ENCODE peak calls at places on chromosomes 12 and 14, in four cellular contexts. Z, V, M and A are unnamed samples.

GRCh38 chr12:48165089-48166031 is 8.0 kb upstream of the ASB8 start:
- DNase-seq in M (no peak), Z (peak), V (peak), A (no peak)

GRCh38 chr12:109878749-109879148 is 1.6 kb downstream of the GLTP start:
- DNase-seq in V (no peak), M (no peak), Z (no peak), A (no peak)

GRCh38 chr12:71441836-71442566 is 2.4 kb downstream of the LGR5 start:
- DNase-seq in Z (no peak), V (no peak), M (no peak), A (no peak)

GRCh38 chr14:58805605-58806358 is 168.0 kb downstream of the DACT1 start:
- DNase-seq in M (no peak), V (no peak), Z (peak), A (no peak)

GRCh38 chr12:6241495-6241894 is 41.3 kb downstream of the CD9 start:
- DNase-seq in M (no peak), V (no peak), Z (no peak), A (no peak)

GRCh38 chr14:30291216-30291615 is 267.7 kb upstream of the G2E3 start:
- DNase-seq in M (no peak), V (no peak), Z (peak), A (no peak)

GRCh38 chr12:123149088-123149827 is 1.6 kb downstream of the PITPNM2 start:
- DNase-seq in Z (no peak), M (no peak), V (no peak), A (no peak)

GRCh38 chr14:45253754-45254300 is 825 bp upstream of the MIS18BP1 start:
- DNase-seq in V (no peak), Z (no peak), M (no peak), A (no peak)

GRCh38 chr14:59041308-59041707 is 147.2 kb upstream of the DAAM1 start:
- DNase-seq in M (no peak), V (no peak), Z (no peak), A (no peak)

GRCh38 chr14:36553650-36554260 is 28.7 kb downstream of the NKX2-8 start:
- DNase-seq in Z (peak), V (peak), M (no peak), A (no peak)

GRCh38 chr14:25009891-25010290 is 40.1 kb downstream of the STXBP6 start:
- DNase-seq in Z (no peak), V (no peak), M (peak), A (no peak)

GRCh38 chr14:93522221-93522620 is 91.5 kb downstream of the UNC79 start:
- DNase-seq in V (no peak), M (no peak), Z (no peak), A (no peak)

GRCh38 chr12:121089031-121089812 is 43.5 kb upstream of the P2RX7 start:
- DNase-seq in M (no peak), V (peak), Z (no peak), A (no peak)

GRCh38 chr14:89805501-89805900 is 149.0 kb downstream of the EFCAB11 start:
- DNase-seq in V (no peak), Z (no peak), M (no peak), A (no peak)

GRCh38 chr12:31845613-31846321 is 113.4 kb upstream of the RESF1 start:
- DNase-seq in V (no peak), Z (no peak), M (no peak), A (no peak)

GRCh38 chr12:27969011-27969900 is 3.3 kb downstream of the PTHLH start:
- DNase-seq in V (peak), Z (no peak), M (no peak), A (peak)

GRCh38 chr12:52084491-52085231 is 5.2 kb downstream of the SMIM41 start:
- DNase-seq in V (no peak), M (no peak), Z (no peak), A (no peak)

GRCh38 chr12:114774181-114774580 is 90.2 kb upstream of the TBX3 start:
- DNase-seq in V (no peak), M (no peak), Z (peak), A (no peak)

GRCh38 chr12:96120359-96121100 is 73.6 kb upstream of the ELK3 start:
- DNase-seq in V (no peak), M (no peak), Z (no peak), A (no peak)

GRCh38 chr12:25585021-25585523 is 32.0 kb upstream of the LMNTD1 start:
- DNase-seq in M (no peak), Z (peak), V (no peak), A (no peak)

GRCh38 chr12:44750468-44750867 is 125.6 kb downstream of the NELL2 start:
- DNase-seq in Z (no peak), V (no peak), M (no peak), A (no peak)

GRCh38 chr12:64780531-64781373 is 21.5 kb upstream of the GNS start:
- DNase-seq in Z (no peak), V (peak), M (no peak), A (peak)
- TF ChIP-seq CTCF in Z (no peak), V (no peak), M (no peak), A (no peak)

GRCh38 chr14:71232506-71232905 is 325.2 kb downstream of the PCNX1 start:
- DNase-seq in M (no peak), Z (no peak), V (no peak), A (no peak)

GRCh38 chr14:71238835-71239234 is 331.6 kb downstream of the PCNX1 start:
- DNase-seq in Z (no peak), V (no peak), M (no peak), A (no peak)

GRCh38 chr14:71236430-71236829 is 329.2 kb downstream of the PCNX1 start:
- DNase-seq in M (no peak), V (no peak), Z (no peak), A (no peak)

GRCh38 chr14:71237556-71237955 is 330.3 kb downstream of the PCNX1 start:
- DNase-seq in Z (no peak), V (no peak), M (no peak), A (no peak)

GRCh38 chr14:71235865-71236264 is 328.6 kb downstream of the PCNX1 start:
- DNase-seq in M (no peak), Z (peak), V (no peak), A (no peak)
- TF ChIP-seq CTCF in M (no peak), Z (no peak), V (no peak), A (no peak)

GRCh38 chr12:29644536-29645162 is 139.1 kb downstream of the TMTC1 start:
- DNase-seq in V (no peak), M (no peak), Z (no peak), A (no peak)

GRCh38 chr12:29638528-29638927 is 141.0 kb upstream of the OVCH1 start:
- DNase-seq in M (no peak), V (no peak), Z (no peak), A (no peak)

GRCh38 chr12:29639893-29640495 is 142.5 kb upstream of the OVCH1 start:
- DNase-seq in Z (no peak), V (no peak), M (no peak), A (no peak)

GRCh38 chr12:29640589-29641345 is 143.0 kb downstream of the TMTC1 start:
- DNase-seq in Z (no peak), V (peak), M (no peak), A (no peak)
- TF ChIP-seq CTCF in Z (no peak), V (no peak), M (no peak), A (no peak)

GRCh38 chr12:14769462-14769836 is 33.8 kb downstream of the WBP11 start:
- DNase-seq in M (no peak), V (peak), Z (no peak), A (peak)
- TF ChIP-seq CTCF in M (no peak), V (peak), Z (no peak), A (no peak)

GRCh38 chr14:95348395-95349080 is 28.8 kb upstream of the CLMN start:
- DNase-seq in M (no peak), V (peak), Z (no peak), A (no peak)
- TF ChIP-seq CTCF in M (no peak), V (peak), Z (no peak), A (no peak)

GRCh38 chr14:34365309-34365915 is 96.6 kb downstream of the SPTSSA start:
- DNase-seq in Z (no peak), V (no peak), M (no peak), A (no peak)
- TF ChIP-seq CTCF in Z (peak), V (peak), M (peak), A (peak)

GRCh38 chr12:66129934-66130266 is 650 bp downstream of the LLPH start:
- DNase-seq in V (no peak), M (no peak), Z (no peak), A (no peak)

GRCh38 chr12:66132408-66132807 is 1.9 kb upstream of the LLPH start:
- DNase-seq in V (no peak), M (no peak), Z (peak), A (no peak)

GRCh38 chr12:66127695-66128094 is 2.9 kb downstream of the LLPH start:
- DNase-seq in M (no peak), V (no peak), Z (no peak), A (no peak)

GRCh38 chr12:66131067-66131688 is 628 bp upstream of the LLPH start:
- DNase-seq in M (no peak), Z (no peak), V (no peak), A (no peak)

GRCh38 chr12:66130267-66131066 is at the start of gene LLPH:
- DNase-seq in Z (peak), M (peak), V (peak), A (peak)
- TF ChIP-seq CTCF in Z (no peak), M (no peak), V (no peak), A (no peak)

GRCh38 chr12:23533295-23533694 is 416.2 kb downstream of the SOX5 start:
- DNase-seq in V (no peak), M (no peak), Z (no peak), A (no peak)

GRCh38 chr12:23523339-23523738 is 426.1 kb downstream of the SOX5 start:
- DNase-seq in Z (no peak), M (no peak), V (no peak), A (no peak)

GRCh38 chr12:23525450-23526072 is 423.9 kb downstream of the SOX5 start:
- DNase-seq in Z (peak), M (no peak), V (no peak), A (no peak)

GRCh38 chr12:23533699-23534098 is 415.8 kb downstream of the SOX5 start:
- DNase-seq in M (no peak), Z (no peak), V (no peak), A (no peak)

DNA sequence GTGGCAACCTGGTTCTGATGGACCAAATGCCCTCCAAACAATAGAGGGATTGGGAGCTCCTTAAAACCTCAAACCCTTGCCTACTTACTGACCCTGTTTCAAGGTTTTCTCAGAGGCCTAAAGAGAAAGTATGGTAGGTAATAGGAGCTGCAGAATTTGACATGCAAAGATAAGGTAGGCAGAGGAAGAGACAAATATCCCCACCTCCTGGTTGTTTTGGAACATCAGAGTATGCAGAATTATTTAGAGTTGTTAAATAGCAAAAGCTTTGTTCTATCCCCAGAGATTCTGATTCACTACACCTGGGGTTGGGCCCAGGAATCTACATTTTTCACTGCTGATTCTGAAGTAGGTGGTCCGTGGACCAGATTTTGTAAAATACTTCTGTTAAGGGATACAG is 421.2 kb downstream of the SOX5 start:
- DNase-seq in Z (no peak), V (no peak), M (no peak), A (no peak)
- TF ChIP-seq CTCF in Z (no peak), V (no peak), M (no peak), A (no peak)

GRCh38 chr12:102876883-102877282 is 40.2 kb downstream of the PAH start:
- DNase-seq in M (no peak), Z (no peak), V (peak), A (peak)

GRCh38 chr12:102880783-102881182 is 36.3 kb downstream of the PAH start:
- DNase-seq in M (no peak), V (no peak), Z (no peak), A (no peak)

GRCh38 chr12:102874819-102875218 is 42.2 kb downstream of the PAH start:
- DNase-seq in M (no peak), Z (no peak), V (no peak), A (no peak)

GRCh38 chr12:102883204-102883799 is 33.7 kb downstream of the PAH start:
- DNase-seq in Z (no peak), M (no peak), V (peak), A (peak)

DNA sequence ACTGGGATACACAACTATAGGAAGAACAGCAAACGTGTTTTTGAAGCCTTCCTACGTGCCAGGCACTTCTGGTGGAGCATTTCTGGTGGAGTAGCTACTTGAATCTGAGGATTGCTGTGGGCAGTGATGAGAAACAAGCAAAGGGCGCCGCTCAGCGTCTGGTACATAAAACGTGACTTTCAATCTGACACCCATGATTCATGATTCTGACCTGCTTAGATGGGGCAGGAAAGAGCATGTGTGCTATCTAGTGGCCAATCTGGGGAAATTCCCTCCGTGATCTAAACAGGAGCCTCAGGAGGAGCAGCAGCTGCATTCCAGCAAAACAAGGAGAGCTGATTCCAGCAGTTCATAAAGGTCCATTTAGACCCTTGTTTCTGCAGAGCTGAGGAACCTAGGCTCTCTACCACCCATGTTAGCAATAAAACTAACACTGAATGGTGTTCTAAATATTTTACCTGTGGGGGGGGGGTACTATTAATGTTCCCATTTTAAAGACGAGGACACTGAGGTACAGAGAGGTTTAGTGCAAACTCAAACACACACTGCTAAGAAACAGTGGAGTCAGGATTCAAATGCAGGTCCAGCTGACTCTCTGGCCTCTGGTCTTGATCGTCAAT is 37.8 kb downstream of the PAH start:
- DNase-seq in M (peak), Z (peak), V (peak), A (peak)
- TF ChIP-seq CTCF in M (peak), Z (peak), V (peak), A (peak)